ENCODE peak calls at places on chromosomes 12 and 14, in four cellular contexts. X, N, P and H are unnamed samples. For H3K4me1, the result is how much of the 10 kb centered on the place peaks cover.

GRCh38 chr12:30630378-30631285 is 65.0 kb downstream of the IPO8 start:
- DNase-seq in X (no peak), N (no peak), P (no peak), H (no peak)

GRCh38 chr12:109053382-109054123 is 1.2 kb downstream of the USP30 start:
- DNase-seq in P (no peak), N (no peak), X (no peak), H (no peak)

GRCh38 chr12:8692573-8692972 is 5.2 kb upstream of the RIMKLB start:
- DNase-seq in P (no peak), X (no peak), N (no peak), H (no peak)

GRCh38 chr14:72420749-72421452 is 473.0 kb downstream of the DPF3 start:
- DNase-seq in P (peak), N (peak), X (peak), H (peak)

GRCh38 chr12:26471560-26471959 is 276.2 kb downstream of the SSPN start:
- DNase-seq in N (no peak), P (no peak), X (peak), H (no peak)

GRCh38 chr12:49296836-49297694 is 2.1 kb downstream of the PRPH start:
- DNase-seq in N (peak), X (peak), P (no peak), H (no peak)

GRCh38 chr14:90398315-90398811 is 1.5 kb downstream of the CALM1 start:
- DNase-seq in P (no peak), N (peak), X (peak), H (peak)

GRCh38 chr12:112992541-112993398 is 14.5 kb downstream of the OAS2 start:
- DNase-seq in X (peak), P (peak), N (peak), H (no peak)

GRCh38 chr12:57027805-57028153 is 11.4 kb upstream of the TAC3 start:
- DNase-seq in N (no peak), P (no peak), X (no peak), H (no peak)

GRCh38 chr14:49893309-49894213 is 679 bp downstream of the ARF6 start:
- DNase-seq in P (peak), X (peak), N (peak), H (peak)

GRCh38 chr12:114916124-114916523 is 232.1 kb upstream of the TBX3 start:
- DNase-seq in N (no peak), X (peak), P (no peak), H (no peak)

DNA sequence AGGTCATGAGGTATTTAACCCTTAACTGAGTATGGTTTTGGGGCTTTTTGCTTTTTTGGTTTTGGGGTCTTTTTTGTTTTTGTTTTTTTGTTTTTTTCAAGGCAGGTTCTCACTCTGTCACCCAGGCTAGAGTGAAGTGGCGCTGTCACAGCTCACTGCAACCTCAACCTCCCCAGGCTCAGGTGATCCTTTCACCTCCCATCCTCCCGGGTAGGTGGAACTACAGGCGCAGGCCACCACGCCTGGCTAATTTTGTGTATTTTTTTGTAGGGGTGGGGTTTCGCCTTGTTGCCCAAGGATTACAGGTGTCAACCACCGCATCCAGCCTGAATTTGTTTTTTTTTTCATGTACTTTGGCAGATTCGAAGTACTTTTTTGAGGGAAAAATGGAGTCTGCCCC is 19.9 kb downstream of the RAP1B start:
- DNase-seq in N (no peak), X (no peak), P (no peak), H (no peak)
- H3K4me3 ChIP-seq in N (no peak), X (no peak), P (no peak), H (no peak)

DNA sequence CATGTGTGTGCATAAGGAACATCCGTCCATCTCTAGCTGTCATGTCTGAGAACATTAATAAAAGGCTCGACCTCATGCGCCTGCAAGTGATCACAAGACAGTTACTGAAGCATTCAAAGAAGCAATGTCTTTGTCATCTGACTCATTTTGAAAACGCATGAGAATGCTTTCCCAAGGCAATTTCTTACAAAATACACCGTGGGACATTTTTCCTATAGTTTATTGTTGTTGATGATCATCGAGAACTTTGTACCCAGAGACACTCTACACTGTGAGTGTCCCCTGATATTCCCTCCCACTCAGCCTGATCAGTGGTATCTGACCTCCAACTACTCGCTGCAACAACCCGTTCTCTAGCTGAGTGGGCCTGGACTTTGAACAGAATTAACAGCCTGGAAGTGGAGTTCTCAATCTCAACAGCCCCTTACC is 68.1 kb downstream of the ETV6 start:
- DNase-seq in P (no peak), N (no peak), X (no peak), H (no peak)
- H3K27ac ChIP-seq in P (no peak), N (no peak), X (no peak), H (no peak)

GRCh38 chr12:27614866-27615265 is 81.4 kb upstream of the REP15 start:
- DNase-seq in N (no peak), P (no peak), X (no peak), H (no peak)

GRCh38 chr12:27615331-27615891 is 80.8 kb upstream of the REP15 start:
- DNase-seq in P (no peak), N (no peak), X (peak), H (no peak)

GRCh38 chr12:27616356-27617150 is 79.7 kb upstream of the REP15 start:
- DNase-seq in N (no peak), P (no peak), X (peak), H (no peak)

GRCh38 chr12:27610380-27610779 is 85.9 kb upstream of the REP15 start:
- DNase-seq in P (no peak), N (no peak), X (peak), H (no peak)

DNA sequence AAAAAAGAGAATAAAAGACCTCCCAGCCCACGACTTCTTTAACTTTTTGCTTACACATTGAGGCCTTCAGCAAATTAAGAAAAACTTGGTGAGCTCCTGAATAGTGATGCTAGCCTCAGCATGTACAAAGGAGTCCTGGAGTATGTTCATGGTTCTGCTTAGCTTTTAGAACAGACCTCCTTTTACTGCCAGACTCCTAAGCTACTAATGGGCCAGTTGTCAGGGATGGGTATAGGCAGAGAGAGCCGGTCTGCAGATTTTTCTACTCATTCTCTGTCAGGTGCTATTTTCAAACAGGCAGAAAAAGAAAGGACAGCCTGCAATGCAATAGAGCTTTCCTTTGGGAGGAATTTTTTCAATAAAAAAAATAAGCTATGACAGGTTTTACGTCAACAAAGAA is 81.9 kb upstream of the REP15 start:
- DNase-seq in X (no peak), P (no peak), N (no peak), H (no peak)
- H3K4me1 ChIP-seq in X (half or more), P (under half), N (under half), H (under half)

GRCh38 chr12:62814243-62814642 is 120.7 kb downstream of the PPM1H start:
- DNase-seq in X (no peak), P (no peak), N (no peak), H (no peak)

GRCh38 chr12:62816624-62817023 is 118.3 kb downstream of the PPM1H start:
- DNase-seq in P (no peak), X (no peak), N (no peak), H (no peak)

GRCh38 chr12:62808166-62808879 is 126.6 kb downstream of the PPM1H start:
- DNase-seq in X (no peak), N (no peak), P (no peak), H (no peak)

GRCh38 chr12:62817556-62818271 is 117.2 kb downstream of the PPM1H start:
- DNase-seq in P (no peak), N (no peak), X (no peak), H (no peak)

DNA sequence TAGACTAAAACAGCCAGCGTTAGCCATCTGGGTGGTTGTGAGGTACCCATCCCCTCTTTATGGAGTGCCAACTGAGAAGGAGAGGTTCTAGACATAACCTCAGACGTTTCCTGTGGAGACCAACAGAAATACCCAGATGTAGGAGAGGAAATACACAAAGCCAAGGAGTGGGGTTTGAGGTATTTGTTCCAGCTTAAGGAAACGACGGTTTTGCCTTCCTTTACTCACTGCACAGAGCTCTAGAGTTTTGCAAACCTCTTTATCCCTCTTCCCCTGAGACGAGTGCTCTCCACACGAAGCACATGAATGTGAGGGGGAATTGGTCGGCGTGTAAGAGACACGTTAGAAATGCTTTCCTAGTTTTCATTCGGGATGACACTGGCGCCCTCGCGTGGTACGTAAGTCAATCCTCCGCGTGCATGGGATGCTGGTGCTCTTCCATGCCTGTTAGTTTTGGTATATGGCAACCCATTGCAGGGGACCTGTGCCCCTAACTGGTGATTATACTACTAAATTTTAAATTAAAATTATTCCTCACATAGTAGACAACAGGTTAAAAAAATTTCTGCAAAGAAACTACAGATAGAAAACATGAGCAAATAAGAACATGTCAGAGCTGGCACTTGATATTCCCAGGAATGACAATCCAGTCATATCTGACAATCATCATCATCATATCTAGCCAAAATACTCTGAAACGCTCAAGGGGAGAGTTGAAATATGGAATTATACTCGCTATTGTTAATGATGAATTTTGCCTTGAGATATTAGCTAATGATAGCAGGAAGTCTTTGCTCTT is 121.7 kb downstream of the PPM1H start:
- DNase-seq in X (no peak), P (peak), N (peak), H (no peak)
- H3K4me3 ChIP-seq in X (no peak), P (peak), N (no peak), H (no peak)

GRCh38 chr12:95774311-95775045 is 16.1 kb downstream of the NTN4 start:
- DNase-seq in N (no peak), P (no peak), X (peak), H (no peak)
- H3K27ac ChIP-seq in N (no peak), P (no peak), X (peak), H (no peak)

GRCh38 chr14:103028161-103028767 is 29.1 kb downstream of the CDC42BPB start:
- DNase-seq in N (no peak), P (no peak), X (no peak), H (no peak)
- H3K4me1 ChIP-seq in N (under half), P (under half), X (half or more), H (under half)